ENCODE peak calls at places on chromosomes 1 and 21, in five cellular contexts. V, L, P, O and H are unnamed samples.

GRCh38 chr21:33317226-33317625 is 7.5 kb upstream of the IFNAR1 start:
- DNase-seq in V (peak), L (no peak), P (no peak), O (no peak), H (no peak)

GRCh38 chr1:206826409-206826808 is 39.0 kb upstream of the IL20 start:
- DNase-seq in V (peak), L (no peak), P (no peak), O (no peak), H (peak)

GRCh38 chr1:32372149-32372756 is 9.9 kb downstream of the TSSK3 start:
- DNase-seq in V (no peak), L (no peak), P (no peak), O (no peak), H (no peak)

GRCh38 chr1:6331543-6332246 is 61.9 kb downstream of the ACOT7 start:
- DNase-seq in V (no peak), L (no peak), P (no peak), O (no peak), H (no peak)

GRCh38 chr1:19861034-19861433 is 21.2 kb upstream of the OTUD3 start:
- DNase-seq in V (no peak), L (no peak), P (no peak), O (no peak), H (no peak)

GRCh38 chr21:26405735-26406361 is 167.2 kb downstream of the CYYR1 start:
- DNase-seq in V (peak), L (peak), P (no peak), O (peak), H (no peak)

GRCh38 chr1:245396615-245397014 is 241.8 kb downstream of the KIF26B start:
- DNase-seq in V (no peak), L (no peak), P (no peak), O (no peak), H (no peak)

GRCh38 chr1:12615916-12616708 is 1.9 kb downstream of the DHRS3 start:
- DNase-seq in V (no peak), L (peak), P (no peak), O (peak), H (no peak)

GRCh38 chr21:44708213-44708865 is 3.0 kb downstream of the TSPEAR start:
- DNase-seq in V (no peak), L (peak), P (no peak), O (peak), H (no peak)

GRCh38 chr1:151416231-151416630 is 16.9 kb downstream of the PSMB4 start:
- DNase-seq in V (peak), L (no peak), P (no peak), O (no peak), H (peak)

GRCh38 chr1:19811206-19811851 is 3.8 kb downstream of the RNF186 start:
- DNase-seq in V (peak), L (peak), P (peak), O (peak), H (no peak)

GRCh38 chr1:152182431-152182830 is 23.4 kb upstream of the RPTN start:
- DNase-seq in V (peak), L (no peak), P (no peak), O (peak), H (no peak)

GRCh38 chr1:90732136-90732535 is 15.0 kb upstream of the BARHL2 start:
- DNase-seq in V (no peak), L (no peak), P (no peak), O (no peak), H (no peak)

GRCh38 chr1:65467536-65467935 is 47.1 kb downstream of the LEPR start:
- DNase-seq in V (peak), L (peak), P (no peak), O (peak), H (no peak)

DNA sequence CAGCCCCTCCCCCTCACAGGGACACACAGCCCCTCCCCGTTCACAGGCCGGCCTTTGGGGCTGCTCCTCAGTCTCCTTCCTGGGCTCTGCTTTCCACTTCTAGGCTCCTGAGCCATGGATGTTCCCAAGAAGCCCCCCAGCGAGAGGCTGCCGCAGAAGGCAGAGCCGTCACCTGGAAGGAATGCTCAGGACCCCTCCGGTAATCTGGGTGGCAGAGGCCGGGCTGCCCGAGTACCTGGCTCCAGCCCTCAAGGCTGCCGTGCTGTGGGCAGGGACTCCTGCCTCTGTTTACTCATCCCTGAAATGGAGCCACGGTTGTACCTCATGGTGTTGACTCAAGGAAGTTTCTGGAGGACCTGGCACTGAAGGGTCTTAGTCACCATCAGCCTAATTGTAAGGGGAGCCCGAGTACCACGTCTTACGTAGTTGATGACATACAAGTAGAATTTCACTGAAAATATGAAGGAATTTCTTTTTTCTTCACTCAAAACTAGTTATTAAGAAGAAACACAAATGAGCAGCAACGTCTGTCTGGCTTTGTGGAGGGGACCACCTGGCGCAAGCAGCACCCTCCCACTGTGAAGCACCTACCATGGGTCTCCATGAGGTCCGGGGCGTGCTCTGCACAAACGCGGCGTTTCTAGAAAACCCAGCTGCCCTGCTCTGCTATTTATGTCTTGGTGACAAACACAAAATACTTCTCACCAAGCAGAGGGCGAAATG is 33.7 kb downstream of the PRDM15 start:
- DNase-seq in V (no peak), L (no peak), P (no peak), O (no peak), H (no peak)
- H3K27ac ChIP-seq in V (no peak), L (no peak), P (no peak), O (peak), H (no peak)

GRCh38 chr1:246573481-246573880 is 7.2 kb downstream of the CNST start:
- DNase-seq in V (no peak), L (no peak), P (no peak), O (no peak), H (no peak)
- H3K4me2 ChIP-seq in V (no peak), L (no peak), P (no peak), O (no peak), H (no peak)

DNA sequence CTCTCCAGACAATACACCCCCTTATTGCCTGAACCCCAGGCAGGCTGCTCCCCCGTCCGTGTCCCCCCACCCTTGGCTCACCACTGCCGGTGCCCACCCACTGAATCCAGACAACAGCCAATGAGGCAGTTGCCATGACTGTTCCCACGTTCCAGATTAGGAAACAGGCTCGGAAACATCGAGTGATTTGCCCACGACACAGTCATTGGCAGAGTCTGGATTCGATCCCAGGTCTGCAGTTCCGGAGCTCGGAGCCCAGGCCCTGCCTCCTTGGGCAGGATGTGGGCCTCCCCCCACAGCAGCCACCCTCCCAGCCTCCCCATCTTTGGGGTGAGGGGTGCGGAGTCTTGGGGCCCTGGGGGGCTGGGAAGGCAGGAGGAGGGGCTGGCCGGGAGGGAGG is 20.3 kb upstream of the CLSTN1 start:
- DNase-seq in V (no peak), L (no peak), P (no peak), O (no peak), H (no peak)
- H3K27ac ChIP-seq in V (no peak), L (no peak), P (no peak), O (no peak), H (peak)

GRCh38 chr1:85445906-85446305 is 19.1 kb downstream of the DDAH1 start:
- DNase-seq in V (peak), L (no peak), P (no peak), O (no peak), H (no peak)
- H3K4me2 ChIP-seq in V (no peak), L (no peak), P (no peak), O (no peak), H (no peak)